ENCODE peak calls at places on chromosome 3, in four cellular contexts. One of them, this sample, is unnamed.

GRCh38 chr3:195263193-195263924 is 7.6 kb downstream of the XXYLT1 start:
- DNase-seq in left ventricle myocardium inferior: no peak
- DNase-seq in GM12865: no peak
- DNase-seq in breast epithelium: no peak
- DNase-seq in this sample: no peak

GRCh38 chr3:187227658-187228258 is 30.5 kb downstream of the RTP1 start:
- DNase-seq in left ventricle myocardium inferior: no peak
- DNase-seq in GM12865: no peak
- DNase-seq in breast epithelium: no peak
- DNase-seq in this sample: peak

GRCh38 chr3:142844339-142844977 is 44.4 kb downstream of the PCOLCE2 start:
- DNase-seq in left ventricle myocardium inferior: no peak
- DNase-seq in GM12865: peak
- DNase-seq in breast epithelium: no peak
- DNase-seq in this sample: no peak

GRCh38 chr3:132550579-132551305 is 46.3 kb upstream of the ACKR4 start:
- DNase-seq in left ventricle myocardium inferior: no peak
- DNase-seq in GM12865: no peak
- DNase-seq in breast epithelium: no peak
- DNase-seq in this sample: no peak

GRCh38 chr3:53724566-53724965 is 121.7 kb downstream of the CHDH start:
- DNase-seq in left ventricle myocardium inferior: no peak
- DNase-seq in GM12865: no peak
- DNase-seq in breast epithelium: no peak
- DNase-seq in this sample: no peak

GRCh38 chr3:142597898-142598297 is 1.7 kb downstream of the PLS1 start:
- DNase-seq in left ventricle myocardium inferior: no peak
- DNase-seq in GM12865: no peak
- DNase-seq in breast epithelium: no peak
- DNase-seq in this sample: no peak

GRCh38 chr3:37509069-37509468 is 334.7 kb upstream of the LRRFIP2 start:
- DNase-seq in left ventricle myocardium inferior: no peak
- DNase-seq in GM12865: no peak
- DNase-seq in breast epithelium: no peak
- DNase-seq in this sample: no peak

GRCh38 chr3:193971268-193971751 is 164.6 kb upstream of the HES1 start:
- DNase-seq in left ventricle myocardium inferior: no peak
- DNase-seq in GM12865: peak
- DNase-seq in breast epithelium: no peak
- DNase-seq in this sample: no peak

GRCh38 chr3:113559011-113559410 is 26.7 kb downstream of the SIDT1 start:
- DNase-seq in left ventricle myocardium inferior: no peak
- DNase-seq in GM12865: no peak
- DNase-seq in breast epithelium: no peak
- DNase-seq in this sample: no peak

GRCh38 chr3:16056210-16056607 is 118.3 kb upstream of the GALNT15 start:
- DNase-seq in left ventricle myocardium inferior: no peak
- DNase-seq in GM12865: no peak
- DNase-seq in breast epithelium: peak
- DNase-seq in this sample: no peak

GRCh38 chr3:4778740-4779139 is 200.5 kb upstream of the BHLHE40 start:
- DNase-seq in left ventricle myocardium inferior: no peak
- DNase-seq in GM12865: no peak
- DNase-seq in breast epithelium: no peak
- DNase-seq in this sample: no peak

GRCh38 chr3:177820683-177821316 is 623.5 kb upstream of the TBL1XR1 start:
- DNase-seq in left ventricle myocardium inferior: no peak
- DNase-seq in GM12865: peak
- DNase-seq in breast epithelium: no peak
- DNase-seq in this sample: no peak

GRCh38 chr3:57079221-57079831 is 18.9 kb downstream of the SPATA12 start:
- DNase-seq in left ventricle myocardium inferior: peak
- DNase-seq in GM12865: no peak
- DNase-seq in breast epithelium: peak
- DNase-seq in this sample: no peak

GRCh38 chr3:14280326-14280725 is 101.7 kb downstream of the LSM3 start:
- DNase-seq in left ventricle myocardium inferior: no peak
- DNase-seq in GM12865: no peak
- DNase-seq in breast epithelium: no peak
- DNase-seq in this sample: no peak

GRCh38 chr3:162142511-162142910 is 645.9 kb downstream of the OTOL1 start:
- DNase-seq in left ventricle myocardium inferior: no peak
- DNase-seq in GM12865: no peak
- DNase-seq in breast epithelium: no peak
- DNase-seq in this sample: peak

GRCh38 chr3:122397136-122397645 is 13.2 kb downstream of the FAM162A start:
- DNase-seq in left ventricle myocardium inferior: no peak
- DNase-seq in GM12865: no peak
- DNase-seq in breast epithelium: no peak
- DNase-seq in this sample: no peak

GRCh38 chr3:69201658-69202057 is 79.3 kb upstream of the LMOD3 start:
- DNase-seq in left ventricle myocardium inferior: no peak
- DNase-seq in GM12865: no peak
- DNase-seq in breast epithelium: no peak
- DNase-seq in this sample: no peak

GRCh38 chr3:40800343-40800742 is 275.6 kb downstream of the ZNF621 start:
- DNase-seq in left ventricle myocardium inferior: no peak
- DNase-seq in GM12865: peak
- DNase-seq in breast epithelium: peak
- DNase-seq in this sample: no peak

GRCh38 chr3:148938931-148939330 is 52.4 kb upstream of the GYG1 start:
- DNase-seq in left ventricle myocardium inferior: no peak
- DNase-seq in GM12865: no peak
- DNase-seq in breast epithelium: no peak
- DNase-seq in this sample: no peak

GRCh38 chr3:171874879-171875278 is 31.7 kb downstream of the TMEM212 start:
- DNase-seq in left ventricle myocardium inferior: no peak
- DNase-seq in GM12865: no peak
- DNase-seq in breast epithelium: no peak
- DNase-seq in this sample: no peak

GRCh38 chr3:42442640-42443039 is 32.2 kb upstream of the LYZL4 start:
- DNase-seq in left ventricle myocardium inferior: no peak
- DNase-seq in GM12865: peak
- DNase-seq in breast epithelium: no peak
- DNase-seq in this sample: no peak

GRCh38 chr3:12393894-12394293 is 90.4 kb upstream of the TSEN2 start:
- DNase-seq in left ventricle myocardium inferior: no peak
- DNase-seq in GM12865: no peak
- DNase-seq in breast epithelium: no peak
- DNase-seq in this sample: peak

GRCh38 chr3:166484470-166484869 is 647.2 kb upstream of the BCHE start:
- DNase-seq in left ventricle myocardium inferior: no peak
- DNase-seq in GM12865: no peak
- DNase-seq in breast epithelium: no peak
- DNase-seq in this sample: no peak

GRCh38 chr3:68288050-68288449 is 633.6 kb upstream of the SUCLG2 start:
- DNase-seq in left ventricle myocardium inferior: no peak
- DNase-seq in GM12865: no peak
- DNase-seq in breast epithelium: no peak
- DNase-seq in this sample: no peak

GRCh38 chr3:146498002-146498736 is 28.8 kb upstream of the PLSCR2 start:
- DNase-seq in left ventricle myocardium inferior: no peak
- DNase-seq in GM12865: no peak
- DNase-seq in breast epithelium: no peak
- DNase-seq in this sample: no peak

GRCh38 chr3:117045143-117045542 is 335.6 kb downstream of the TUSC7 start:
- DNase-seq in left ventricle myocardium inferior: no peak
- DNase-seq in GM12865: no peak
- DNase-seq in breast epithelium: no peak
- DNase-seq in this sample: no peak

GRCh38 chr3:23751485-23751811 is 54.3 kb upstream of the UBE2E1 start:
- DNase-seq in left ventricle myocardium inferior: no peak
- DNase-seq in GM12865: no peak
- DNase-seq in breast epithelium: no peak
- DNase-seq in this sample: no peak

GRCh38 chr3:49030331-49030730 is 1.1 kb upstream of the IMPDH2 start:
- DNase-seq in left ventricle myocardium inferior: no peak
- DNase-seq in GM12865: no peak
- DNase-seq in breast epithelium: no peak
- DNase-seq in this sample: no peak

GRCh38 chr3:196792771-196793170 is 53.1 kb downstream of the PAK2 start:
- DNase-seq in left ventricle myocardium inferior: no peak
- DNase-seq in GM12865: no peak
- DNase-seq in breast epithelium: no peak
- DNase-seq in this sample: no peak

GRCh38 chr3:134627831-134628230 is 23.0 kb downstream of the KY start:
- DNase-seq in left ventricle myocardium inferior: no peak
- DNase-seq in GM12865: no peak
- DNase-seq in breast epithelium: no peak
- DNase-seq in this sample: no peak

GRCh38 chr3:57026918-57027317 is 33.5 kb upstream of the SPATA12 start:
- DNase-seq in left ventricle myocardium inferior: no peak
- DNase-seq in GM12865: no peak
- DNase-seq in breast epithelium: no peak
- DNase-seq in this sample: no peak

GRCh38 chr3:193848547-193848946 is 255.5 kb downstream of the OPA1 start:
- DNase-seq in left ventricle myocardium inferior: no peak
- DNase-seq in GM12865: no peak
- DNase-seq in breast epithelium: no peak
- DNase-seq in this sample: no peak

GRCh38 chr3:62559831-62560445 is 186.6 kb upstream of the FEZF2 start:
- DNase-seq in left ventricle myocardium inferior: no peak
- DNase-seq in GM12865: peak
- DNase-seq in breast epithelium: no peak
- DNase-seq in this sample: no peak

GRCh38 chr3:57927916-57928315 is 80.3 kb upstream of the FLNB start:
- DNase-seq in left ventricle myocardium inferior: no peak
- DNase-seq in GM12865: no peak
- DNase-seq in breast epithelium: no peak
- DNase-seq in this sample: no peak

GRCh38 chr3:186109897-186110803 is 1.3 kb upstream of the ETV5 start:
- DNase-seq in left ventricle myocardium inferior: no peak
- DNase-seq in GM12865: no peak
- DNase-seq in breast epithelium: no peak
- DNase-seq in this sample: no peak

GRCh38 chr3:52841211-52841980 is 6.6 kb upstream of the MUSTN1 start:
- DNase-seq in left ventricle myocardium inferior: no peak
- DNase-seq in GM12865: peak
- DNase-seq in breast epithelium: no peak
- DNase-seq in this sample: no peak

GRCh38 chr3:139934557-139935070 is 371 bp upstream of the CLSTN2 start:
- DNase-seq in left ventricle myocardium inferior: peak
- DNase-seq in GM12865: peak
- DNase-seq in breast epithelium: no peak
- DNase-seq in this sample: no peak
- TF ChIP-seq CTCF in left ventricle myocardium inferior: peak
- TF ChIP-seq CTCF in GM12865: no peak
- TF ChIP-seq CTCF in breast epithelium: no peak
- TF ChIP-seq CTCF in this sample: peak

GRCh38 chr3:71504250-71505036 is 79.1 kb downstream of the FOXP1 start:
- DNase-seq in left ventricle myocardium inferior: no peak
- DNase-seq in GM12865: no peak
- DNase-seq in breast epithelium: no peak
- DNase-seq in this sample: peak

GRCh38 chr3:71502066-71502465 is 81.5 kb downstream of the FOXP1 start:
- DNase-seq in left ventricle myocardium inferior: no peak
- DNase-seq in GM12865: peak
- DNase-seq in breast epithelium: no peak
- DNase-seq in this sample: no peak

GRCh38 chr3:71499477-71499876 is 84.1 kb downstream of the FOXP1 start:
- DNase-seq in left ventricle myocardium inferior: no peak
- DNase-seq in GM12865: no peak
- DNase-seq in breast epithelium: no peak
- DNase-seq in this sample: no peak

GRCh38 chr3:71500696-71501095 is 82.8 kb downstream of the FOXP1 start:
- DNase-seq in left ventricle myocardium inferior: no peak
- DNase-seq in GM12865: no peak
- DNase-seq in breast epithelium: no peak
- DNase-seq in this sample: no peak

GRCh38 chr3:71503525-71504249 is 79.8 kb downstream of the FOXP1 start:
- DNase-seq in left ventricle myocardium inferior: no peak
- DNase-seq in GM12865: no peak
- DNase-seq in breast epithelium: no peak
- DNase-seq in this sample: peak
- H3K4me3 ChIP-seq in left ventricle myocardium inferior: no peak
- H3K4me3 ChIP-seq in GM12865: no peak
- H3K4me3 ChIP-seq in breast epithelium: no peak
- H3K4me3 ChIP-seq in this sample: peak

GRCh38 chr3:165256554-165256953 is 60.4 kb upstream of the SLITRK3 start:
- DNase-seq in left ventricle myocardium inferior: no peak
- DNase-seq in GM12865: no peak
- DNase-seq in breast epithelium: no peak
- DNase-seq in this sample: no peak
- TF ChIP-seq CTCF in left ventricle myocardium inferior: no peak
- TF ChIP-seq CTCF in GM12865: no peak
- TF ChIP-seq CTCF in breast epithelium: no peak
- TF ChIP-seq CTCF in this sample: no peak

GRCh38 chr3:101544181-101544850 is 17.4 kb upstream of the TRMT10C start:
- DNase-seq in left ventricle myocardium inferior: no peak
- DNase-seq in GM12865: no peak
- DNase-seq in breast epithelium: no peak
- DNase-seq in this sample: no peak
- H3K4me3 ChIP-seq in left ventricle myocardium inferior: no peak
- H3K4me3 ChIP-seq in GM12865: no peak
- H3K4me3 ChIP-seq in breast epithelium: no peak
- H3K4me3 ChIP-seq in this sample: no peak

GRCh38 chr3:141452045-141452444 is 34.8 kb upstream of the RASA2 start:
- DNase-seq in left ventricle myocardium inferior: no peak
- DNase-seq in GM12865: peak
- DNase-seq in breast epithelium: no peak
- DNase-seq in this sample: no peak
- TF ChIP-seq CTCF in left ventricle myocardium inferior: peak
- TF ChIP-seq CTCF in GM12865: peak
- TF ChIP-seq CTCF in breast epithelium: peak
- TF ChIP-seq CTCF in this sample: peak